ENCODE peak calls at places on chromosomes 5 and 9, in ten cellular contexts. One of them, this sample, is unnamed.

GRCh38 chr5:176541338-176542134 is 4.3 kb upstream of the RNF44 start:
- DNase-seq in pancreas: peak
- DNase-seq in heart left ventricle: peak
- DNase-seq in fibroblast of mammary gland: no peak
- DNase-seq in psoas muscle: peak
- DNase-seq in HCT116: no peak
- DNase-seq in OCI-LY7: peak
- DNase-seq in retinal pigment epithelial cell: no peak
- DNase-seq in K562: no peak
- DNase-seq in lower lobe of right lung: peak
- DNase-seq in this sample: peak

GRCh38 chr5:74919487-74919886 is 53.3 kb upstream of the FAM169A start:
- DNase-seq in lower lobe of right lung: no peak
- DNase-seq in HCT116: peak
- DNase-seq in fibroblast of mammary gland: peak
- DNase-seq in K562: peak
- DNase-seq in psoas muscle: no peak
- DNase-seq in pancreas: no peak
- DNase-seq in retinal pigment epithelial cell: no peak
- DNase-seq in OCI-LY7: peak
- DNase-seq in heart left ventricle: no peak
- DNase-seq in this sample: peak

GRCh38 chr5:51606921-51607320 is 223.7 kb downstream of the ISL1 start:
- DNase-seq in lower lobe of right lung: no peak
- DNase-seq in retinal pigment epithelial cell: no peak
- DNase-seq in fibroblast of mammary gland: no peak
- DNase-seq in psoas muscle: no peak
- DNase-seq in OCI-LY7: no peak
- DNase-seq in K562: no peak
- DNase-seq in heart left ventricle: no peak
- DNase-seq in pancreas: no peak
- DNase-seq in HCT116: no peak
- DNase-seq in this sample: no peak

GRCh38 chr5:29016067-29016466 is 1977.7 kb upstream of the CDH9 start:
- DNase-seq in heart left ventricle: no peak
- DNase-seq in fibroblast of mammary gland: no peak
- DNase-seq in psoas muscle: no peak
- DNase-seq in pancreas: no peak
- DNase-seq in K562: no peak
- DNase-seq in OCI-LY7: no peak
- DNase-seq in HCT116: no peak
- DNase-seq in lower lobe of right lung: no peak
- DNase-seq in retinal pigment epithelial cell: no peak
- DNase-seq in this sample: no peak

GRCh38 chr5:133828727-133829126 is 139.7 kb downstream of the C5orf15 start:
- DNase-seq in retinal pigment epithelial cell: no peak
- DNase-seq in pancreas: no peak
- DNase-seq in fibroblast of mammary gland: no peak
- DNase-seq in lower lobe of right lung: no peak
- DNase-seq in K562: no peak
- DNase-seq in HCT116: no peak
- DNase-seq in OCI-LY7: no peak
- DNase-seq in heart left ventricle: no peak
- DNase-seq in psoas muscle: no peak
- DNase-seq in this sample: no peak

GRCh38 chr5:38426493-38426892 is 130.0 kb downstream of the LIFR start:
- DNase-seq in pancreas: no peak
- DNase-seq in psoas muscle: no peak
- DNase-seq in OCI-LY7: no peak
- DNase-seq in fibroblast of mammary gland: peak
- DNase-seq in K562: no peak
- DNase-seq in lower lobe of right lung: no peak
- DNase-seq in heart left ventricle: no peak
- DNase-seq in retinal pigment epithelial cell: no peak
- DNase-seq in HCT116: no peak
- DNase-seq in this sample: no peak

GRCh38 chr9:112771359-112772214 is 21.0 kb downstream of the SNX30 start:
- DNase-seq in pancreas: no peak
- DNase-seq in HCT116: no peak
- DNase-seq in fibroblast of mammary gland: no peak
- DNase-seq in retinal pigment epithelial cell: no peak
- DNase-seq in K562: no peak
- DNase-seq in psoas muscle: no peak
- DNase-seq in lower lobe of right lung: no peak
- DNase-seq in heart left ventricle: no peak
- DNase-seq in OCI-LY7: no peak
- DNase-seq in this sample: no peak

GRCh38 chr5:134128648-134128995 is 14.1 kb downstream of the TCF7 start:
- DNase-seq in pancreas: peak
- DNase-seq in heart left ventricle: no peak
- DNase-seq in fibroblast of mammary gland: no peak
- DNase-seq in OCI-LY7: no peak
- DNase-seq in K562: no peak
- DNase-seq in retinal pigment epithelial cell: no peak
- DNase-seq in psoas muscle: no peak
- DNase-seq in HCT116: no peak
- DNase-seq in lower lobe of right lung: no peak
- DNase-seq in this sample: no peak

GRCh38 chr5:65821966-65822365 is 100.0 kb downstream of the NLN start:
- DNase-seq in heart left ventricle: no peak
- DNase-seq in OCI-LY7: no peak
- DNase-seq in HCT116: no peak
- DNase-seq in lower lobe of right lung: no peak
- DNase-seq in pancreas: no peak
- DNase-seq in K562: no peak
- DNase-seq in fibroblast of mammary gland: no peak
- DNase-seq in psoas muscle: no peak
- DNase-seq in retinal pigment epithelial cell: no peak
- DNase-seq in this sample: no peak

GRCh38 chr9:82799300-82799699 is 263.6 kb downstream of the RASEF start:
- DNase-seq in pancreas: no peak
- DNase-seq in OCI-LY7: no peak
- DNase-seq in retinal pigment epithelial cell: no peak
- DNase-seq in K562: no peak
- DNase-seq in heart left ventricle: no peak
- DNase-seq in fibroblast of mammary gland: no peak
- DNase-seq in lower lobe of right lung: no peak
- DNase-seq in psoas muscle: no peak
- DNase-seq in HCT116: no peak
- DNase-seq in this sample: peak

GRCh38 chr5:159891371-159891770 is 24.9 kb upstream of the ADRA1B start:
- DNase-seq in K562: no peak
- DNase-seq in retinal pigment epithelial cell: no peak
- DNase-seq in OCI-LY7: no peak
- DNase-seq in psoas muscle: no peak
- DNase-seq in pancreas: no peak
- DNase-seq in heart left ventricle: no peak
- DNase-seq in fibroblast of mammary gland: no peak
- DNase-seq in HCT116: no peak
- DNase-seq in lower lobe of right lung: no peak
- DNase-seq in this sample: no peak

GRCh38 chr5:165871279-165871678 is 2365.9 kb downstream of the MAT2B start:
- DNase-seq in K562: no peak
- DNase-seq in psoas muscle: no peak
- DNase-seq in lower lobe of right lung: no peak
- DNase-seq in retinal pigment epithelial cell: no peak
- DNase-seq in OCI-LY7: no peak
- DNase-seq in HCT116: no peak
- DNase-seq in pancreas: no peak
- DNase-seq in heart left ventricle: no peak
- DNase-seq in fibroblast of mammary gland: no peak
- DNase-seq in this sample: no peak

GRCh38 chr5:132429451-132430440 is 60.2 kb downstream of the SLC22A5 start:
- DNase-seq in retinal pigment epithelial cell: no peak
- DNase-seq in heart left ventricle: no peak
- DNase-seq in pancreas: no peak
- DNase-seq in K562: no peak
- DNase-seq in OCI-LY7: no peak
- DNase-seq in lower lobe of right lung: no peak
- DNase-seq in psoas muscle: no peak
- DNase-seq in fibroblast of mammary gland: no peak
- DNase-seq in HCT116: no peak
- DNase-seq in this sample: no peak

GRCh38 chr5:171667341-171668096 is 118.1 kb upstream of the SMIM23 start:
- DNase-seq in OCI-LY7: no peak
- DNase-seq in HCT116: no peak
- DNase-seq in pancreas: no peak
- DNase-seq in psoas muscle: peak
- DNase-seq in retinal pigment epithelial cell: peak
- DNase-seq in heart left ventricle: peak
- DNase-seq in fibroblast of mammary gland: peak
- DNase-seq in K562: no peak
- DNase-seq in lower lobe of right lung: peak
- DNase-seq in this sample: peak

GRCh38 chr5:156758012-156758791 is 91.9 kb upstream of the PPP1R2B start:
- DNase-seq in lower lobe of right lung: no peak
- DNase-seq in HCT116: no peak
- DNase-seq in heart left ventricle: no peak
- DNase-seq in pancreas: no peak
- DNase-seq in retinal pigment epithelial cell: no peak
- DNase-seq in K562: no peak
- DNase-seq in psoas muscle: no peak
- DNase-seq in fibroblast of mammary gland: no peak
- DNase-seq in OCI-LY7: no peak
- DNase-seq in this sample: no peak
- H3K4me3 ChIP-seq in lower lobe of right lung: no peak
- H3K4me3 ChIP-seq in HCT116: no peak
- H3K4me3 ChIP-seq in heart left ventricle: no peak
- H3K4me3 ChIP-seq in pancreas: no peak
- H3K4me3 ChIP-seq in retinal pigment epithelial cell: no peak
- H3K4me3 ChIP-seq in K562: no peak
- H3K4me3 ChIP-seq in psoas muscle: no peak
- H3K4me3 ChIP-seq in fibroblast of mammary gland: no peak
- H3K4me3 ChIP-seq in OCI-LY7: no peak
- H3K4me3 ChIP-seq in this sample: no peak

DNA sequence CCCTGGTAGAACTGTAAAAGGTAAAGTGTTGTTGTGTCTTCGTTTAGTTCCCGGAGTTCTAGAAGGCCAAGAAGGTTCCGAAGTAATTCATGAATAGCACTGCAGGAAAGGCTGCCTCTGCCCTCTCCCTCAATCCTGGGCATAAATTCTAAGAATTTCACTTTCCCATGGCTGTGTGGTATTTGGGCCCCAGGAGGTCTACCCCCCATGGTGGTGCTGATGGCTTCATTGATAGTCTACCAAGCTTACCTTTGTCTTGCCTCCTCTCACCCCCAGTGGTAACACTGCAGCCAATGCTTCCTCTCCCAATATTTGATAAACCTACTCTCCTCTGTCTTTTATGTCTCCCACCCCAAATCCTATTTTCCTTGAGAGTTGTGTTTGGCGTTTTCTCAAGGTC is 39.5 kb downstream of the ADAMTS16 start:
- DNase-seq in K562: no peak
- DNase-seq in fibroblast of mammary gland: no peak
- DNase-seq in pancreas: no peak
- DNase-seq in lower lobe of right lung: no peak
- DNase-seq in HCT116: no peak
- DNase-seq in heart left ventricle: no peak
- DNase-seq in retinal pigment epithelial cell: no peak
- DNase-seq in psoas muscle: no peak
- DNase-seq in OCI-LY7: no peak
- DNase-seq in this sample: no peak
- H3K4me3 ChIP-seq in K562: no peak
- H3K4me3 ChIP-seq in fibroblast of mammary gland: no peak
- H3K4me3 ChIP-seq in pancreas: no peak
- H3K4me3 ChIP-seq in lower lobe of right lung: no peak
- H3K4me3 ChIP-seq in HCT116: no peak
- H3K4me3 ChIP-seq in heart left ventricle: no peak
- H3K4me3 ChIP-seq in retinal pigment epithelial cell: no peak
- H3K4me3 ChIP-seq in psoas muscle: no peak
- H3K4me3 ChIP-seq in OCI-LY7: no peak
- H3K4me3 ChIP-seq in this sample: no peak

GRCh38 chr9:121266906-121267650 is 884 bp upstream of the GSN start:
- DNase-seq in OCI-LY7: no peak
- DNase-seq in psoas muscle: peak
- DNase-seq in HCT116: no peak
- DNase-seq in lower lobe of right lung: no peak
- DNase-seq in fibroblast of mammary gland: no peak
- DNase-seq in retinal pigment epithelial cell: no peak
- DNase-seq in heart left ventricle: no peak
- DNase-seq in K562: no peak
- DNase-seq in pancreas: no peak
- DNase-seq in this sample: peak
- H3K4me3 ChIP-seq in OCI-LY7: no peak
- H3K4me3 ChIP-seq in psoas muscle: peak
- H3K4me3 ChIP-seq in HCT116: peak
- H3K4me3 ChIP-seq in lower lobe of right lung: peak
- H3K4me3 ChIP-seq in fibroblast of mammary gland: peak
- H3K4me3 ChIP-seq in retinal pigment epithelial cell: peak
- H3K4me3 ChIP-seq in heart left ventricle: peak
- H3K4me3 ChIP-seq in K562: no peak
- H3K4me3 ChIP-seq in pancreas: peak
- H3K4me3 ChIP-seq in this sample: no peak

GRCh38 chr9:2281803-2282185 is 266.6 kb downstream of the SMARCA2 start:
- DNase-seq in heart left ventricle: no peak
- DNase-seq in K562: no peak
- DNase-seq in pancreas: no peak
- DNase-seq in psoas muscle: no peak
- DNase-seq in lower lobe of right lung: no peak
- DNase-seq in OCI-LY7: no peak
- DNase-seq in retinal pigment epithelial cell: no peak
- DNase-seq in HCT116: no peak
- DNase-seq in fibroblast of mammary gland: no peak
- DNase-seq in this sample: peak

GRCh38 chr9:2271426-2271825 is 256.3 kb downstream of the SMARCA2 start:
- DNase-seq in psoas muscle: no peak
- DNase-seq in K562: peak
- DNase-seq in pancreas: no peak
- DNase-seq in retinal pigment epithelial cell: no peak
- DNase-seq in lower lobe of right lung: no peak
- DNase-seq in heart left ventricle: no peak
- DNase-seq in OCI-LY7: peak
- DNase-seq in fibroblast of mammary gland: peak
- DNase-seq in HCT116: peak
- DNase-seq in this sample: no peak

GRCh38 chr9:2274762-2275161 is 259.6 kb downstream of the SMARCA2 start:
- DNase-seq in heart left ventricle: no peak
- DNase-seq in retinal pigment epithelial cell: no peak
- DNase-seq in OCI-LY7: no peak
- DNase-seq in pancreas: no peak
- DNase-seq in HCT116: no peak
- DNase-seq in K562: no peak
- DNase-seq in psoas muscle: no peak
- DNase-seq in lower lobe of right lung: no peak
- DNase-seq in fibroblast of mammary gland: no peak
- DNase-seq in this sample: no peak

GRCh38 chr9:2281031-2281802 is 266.1 kb downstream of the SMARCA2 start:
- DNase-seq in lower lobe of right lung: no peak
- DNase-seq in HCT116: no peak
- DNase-seq in retinal pigment epithelial cell: no peak
- DNase-seq in fibroblast of mammary gland: no peak
- DNase-seq in OCI-LY7: no peak
- DNase-seq in pancreas: no peak
- DNase-seq in psoas muscle: no peak
- DNase-seq in heart left ventricle: no peak
- DNase-seq in K562: no peak
- DNase-seq in this sample: no peak

DNA sequence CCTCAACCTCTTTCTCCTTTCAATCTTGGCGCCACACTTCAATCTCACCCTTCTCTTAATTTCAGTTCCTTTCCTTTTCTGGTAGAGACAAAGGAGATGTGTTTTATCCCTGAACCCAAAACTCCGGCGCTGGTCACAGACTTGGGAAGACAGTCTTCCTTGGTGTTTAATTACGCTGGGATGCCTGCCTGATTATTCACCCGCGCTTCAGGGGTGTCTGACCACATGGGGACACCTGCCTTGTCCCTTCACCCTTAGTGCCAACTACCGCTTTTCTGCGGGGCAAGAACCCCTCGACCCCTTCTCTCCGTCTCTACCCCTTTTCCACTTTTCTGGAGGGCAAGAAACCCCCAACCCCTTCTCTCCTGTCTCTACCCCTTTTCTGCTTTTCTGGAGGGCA is 261.1 kb downstream of the SMARCA2 start:
- DNase-seq in fibroblast of mammary gland: no peak
- DNase-seq in lower lobe of right lung: no peak
- DNase-seq in pancreas: no peak
- DNase-seq in retinal pigment epithelial cell: no peak
- DNase-seq in heart left ventricle: no peak
- DNase-seq in HCT116: no peak
- DNase-seq in K562: no peak
- DNase-seq in OCI-LY7: no peak
- DNase-seq in psoas muscle: no peak
- DNase-seq in this sample: no peak
- H3K4me3 ChIP-seq in fibroblast of mammary gland: no peak
- H3K4me3 ChIP-seq in lower lobe of right lung: no peak
- H3K4me3 ChIP-seq in pancreas: no peak
- H3K4me3 ChIP-seq in retinal pigment epithelial cell: no peak
- H3K4me3 ChIP-seq in heart left ventricle: no peak
- H3K4me3 ChIP-seq in HCT116: no peak
- H3K4me3 ChIP-seq in K562: no peak
- H3K4me3 ChIP-seq in OCI-LY7: no peak
- H3K4me3 ChIP-seq in psoas muscle: no peak
- H3K4me3 ChIP-seq in this sample: no peak